ENCODE peak calls at places on chromosomes 7 and 10, in seven cellular contexts. K is brain microvascular endothelial cell, D is gastrocnemius medialis, H is prostate gland, B is GM12865, J is SJCRH30, N is GM23248. O is an unnamed sample.

GRCh38 chr10:11175823-11176243 is 158.2 kb downstream of the CELF2 start:
- DNase-seq in K (no peak), J (no peak), H (no peak), D (no peak), N (no peak), B (peak), O (no peak)

GRCh38 chr7:44075296-44076075 is 6.8 kb downstream of the POLM start:
- DNase-seq in N (no peak), D (peak), K (no peak), B (no peak), J (no peak), H (peak), O (no peak)

GRCh38 chr7:98265841-98266271 is 13.8 kb upstream of the TECPR1 start:
- DNase-seq in H (no peak), K (peak), J (no peak), D (no peak), B (no peak), N (peak), O (no peak)

GRCh38 chr7:50751136-50751535 is 31.6 kb downstream of the GRB10 start:
- DNase-seq in H (no peak), N (no peak), J (no peak), D (no peak), B (no peak), K (no peak), O (no peak)

GRCh38 chr7:143376396-143376795 is 4.7 kb upstream of the ZYX start:
- DNase-seq in H (no peak), N (no peak), K (no peak), D (no peak), B (no peak), J (no peak), O (no peak)

GRCh38 chr10:95531994-95532399 is 29.2 kb downstream of the SORBS1 start:
- DNase-seq in J (no peak), D (no peak), K (no peak), H (no peak), N (no peak), B (peak), O (no peak)

GRCh38 chr10:24951201-24952145 is 933 bp downstream of the PRTFDC1 start:
- DNase-seq in K (no peak), H (no peak), B (no peak), D (no peak), N (peak), J (no peak), O (peak)

GRCh38 chr10:35925511-35925910 is 283.4 kb upstream of the FZD8 start:
- DNase-seq in H (no peak), J (no peak), B (no peak), K (peak), N (peak), D (no peak), O (no peak)

GRCh38 chr7:83077328-83077727 is 85.4 kb downstream of the PCLO start:
- DNase-seq in N (no peak), B (no peak), H (no peak), D (no peak), J (no peak), K (peak), O (no peak)

GRCh38 chr7:133481676-133482075 is 228.8 kb downstream of the EXOC4 start:
- DNase-seq in N (peak), K (peak), J (no peak), D (no peak), B (no peak), H (no peak), O (peak)

GRCh38 chr7:100942038-100942774 is 7.1 kb upstream of the MUC3A start:
- DNase-seq in K (no peak), N (no peak), J (no peak), D (no peak), H (peak), B (no peak), O (no peak)
- H3K4me3 ChIP-seq in K (no peak), N (peak), J (no peak), D (no peak), H (no peak), B (no peak), O (no peak)

DNA sequence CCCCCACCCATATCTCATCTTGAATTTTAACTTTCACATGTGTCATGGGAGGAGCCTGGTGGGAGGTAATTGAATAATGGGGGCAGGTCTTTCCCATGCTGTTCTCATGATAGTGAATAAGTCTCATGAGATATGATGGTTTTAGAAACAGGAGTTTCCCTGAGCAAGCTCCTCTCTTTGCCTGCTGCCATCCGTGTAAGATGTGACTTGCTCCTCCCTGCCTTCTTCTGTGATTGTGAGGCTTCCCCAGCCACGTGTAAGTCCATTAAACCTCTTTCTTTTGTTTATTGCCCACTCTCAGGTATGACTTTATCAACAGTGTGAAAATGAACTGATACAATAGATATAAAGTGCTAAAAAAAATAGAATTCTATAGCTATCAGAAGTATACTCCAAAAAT is 168.8 kb downstream of the CXCL12 start:
- DNase-seq in N (no peak), J (no peak), B (no peak), K (no peak), D (no peak), H (no peak), O (no peak)
- H3K4me3 ChIP-seq in N (no peak), J (no peak), B (no peak), K (no peak), D (no peak), H (no peak), O (no peak)

GRCh38 chr10:69222157-69223027 is 2.3 kb downstream of the HKDC1 start:
- DNase-seq in B (peak), N (peak), J (peak), D (no peak), H (peak), K (peak), O (no peak)

GRCh38 chr10:69220510-69220909 is 378 bp downstream of the HKDC1 start:
- DNase-seq in N (no peak), B (no peak), D (no peak), J (no peak), K (no peak), H (no peak), O (no peak)

GRCh38 chr10:69218831-69219230 is 1.3 kb upstream of the HKDC1 start:
- DNase-seq in B (no peak), H (no peak), K (no peak), D (no peak), N (peak), J (no peak), O (no peak)

GRCh38 chr10:69217119-69217754 is 2.9 kb upstream of the HKDC1 start:
- DNase-seq in N (peak), K (peak), D (no peak), B (no peak), H (no peak), J (peak), O (no peak)

DNA sequence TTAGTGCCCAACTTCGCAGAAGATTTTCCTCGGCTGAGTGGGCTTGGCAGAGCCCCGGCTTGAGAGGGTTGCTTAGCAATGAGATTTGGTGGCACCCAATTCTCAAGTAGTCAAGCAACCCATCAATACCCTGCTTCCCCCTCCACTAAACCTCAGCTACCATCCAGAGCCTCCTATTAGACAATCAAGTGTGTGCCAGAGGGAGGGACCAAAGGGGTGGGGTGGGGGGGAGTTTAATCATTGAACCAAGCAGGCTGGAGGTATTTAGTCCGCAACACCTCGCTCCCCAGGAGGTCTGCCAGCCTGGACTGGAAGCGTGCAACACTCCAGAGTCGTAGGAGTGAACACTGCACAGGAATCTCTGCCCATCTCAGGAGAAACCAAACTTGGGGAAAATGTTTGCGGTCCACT is at the start of gene HKDC1:
- DNase-seq in K (no peak), N (no peak), B (no peak), H (no peak), J (no peak), D (no peak), O (no peak)
- H3K4me3 ChIP-seq in K (no peak), N (no peak), B (no peak), H (no peak), J (no peak), D (no peak), O (no peak)

GRCh38 chr7:151552352-151553028 is 32.8 kb upstream of the RHEB start:
- DNase-seq in B (no peak), D (peak), K (no peak), H (peak), N (no peak), J (no peak), O (peak)
- H3K4me3 ChIP-seq in B (no peak), D (no peak), K (no peak), H (no peak), N (no peak), J (no peak), O (no peak)

GRCh38 chr10:34721201-34721840 is 93.8 kb downstream of the PARD3 start:
- DNase-seq in J (peak), B (no peak), N (peak), K (peak), D (no peak), H (no peak), O (no peak)
- H3K4me3 ChIP-seq in J (no peak), B (no peak), N (peak), K (no peak), D (no peak), H (no peak), O (no peak)

GRCh38 chr7:73978681-73979563 is 49.1 kb upstream of the ELN start:
- DNase-seq in J (peak), D (peak), K (peak), B (peak), H (no peak), N (peak), O (peak)

GRCh38 chr7:73974101-73974947 is 53.6 kb upstream of the ELN start:
- DNase-seq in K (no peak), H (no peak), N (no peak), B (no peak), J (no peak), D (peak), O (no peak)

GRCh38 chr7:73977626-73978618 is 50.1 kb upstream of the ELN start:
- DNase-seq in D (no peak), H (no peak), B (no peak), N (peak), J (no peak), K (no peak), O (peak)

GRCh38 chr7:73974948-73975926 is 52.7 kb upstream of the ELN start:
- DNase-seq in J (no peak), N (no peak), D (no peak), B (no peak), H (no peak), K (no peak), O (no peak)

DNA sequence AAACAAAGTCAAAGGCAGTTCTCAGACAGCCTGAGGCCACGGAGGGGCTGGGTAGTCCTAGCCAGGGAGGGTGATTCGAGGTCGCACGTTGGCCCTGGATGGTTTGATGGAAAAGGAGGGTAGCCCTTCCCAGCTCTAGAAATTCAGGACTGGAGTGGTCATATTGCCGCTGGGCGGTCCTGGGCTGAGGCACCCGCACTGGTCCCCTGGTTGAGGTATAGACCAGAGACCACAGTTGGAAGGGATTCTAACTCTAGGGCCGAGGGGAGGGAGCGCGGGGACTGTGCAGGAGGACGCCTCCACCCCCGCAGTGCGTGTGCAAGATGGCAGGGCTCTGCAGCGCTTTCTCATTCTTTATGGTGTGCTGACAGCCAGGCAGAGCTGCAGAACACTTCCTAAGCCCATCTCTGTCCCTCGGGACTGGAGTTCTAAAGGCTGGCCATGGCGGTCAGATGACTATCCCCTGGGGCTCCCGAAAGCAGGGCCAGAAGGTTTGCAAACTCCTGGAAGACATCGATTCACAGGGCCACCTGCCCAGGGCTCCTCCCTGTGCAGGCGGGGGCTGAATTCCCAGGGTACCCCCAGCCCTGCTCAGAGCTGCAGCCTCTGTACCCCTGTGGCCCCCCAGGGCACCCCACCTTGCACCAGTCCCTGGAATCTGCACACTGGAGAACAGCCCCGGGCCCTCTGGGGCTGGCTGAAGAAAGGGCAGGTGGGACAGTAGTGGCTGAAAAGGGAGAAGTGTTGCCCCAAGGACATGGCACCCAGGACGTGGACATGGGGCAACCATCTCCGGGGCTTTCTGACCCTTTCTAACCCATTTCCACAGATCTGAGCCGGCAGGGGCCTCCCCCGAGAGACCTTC is 51.0 kb upstream of the ELN start:
- DNase-seq in H (no peak), B (no peak), K (no peak), N (peak), D (peak), J (peak), O (peak)
- H3K4me3 ChIP-seq in H (no peak), B (no peak), K (no peak), N (no peak), D (no peak), J (no peak), O (peak)

GRCh38 chr10:127735156-127735555 is 1.8 kb upstream of the FOXI2 start:
- DNase-seq in K (no peak), N (no peak), J (no peak), D (no peak), H (no peak), B (no peak), O (no peak)

GRCh38 chr10:127736915-127737562 is at the start of gene FOXI2:
- DNase-seq in H (no peak), N (no peak), J (no peak), K (no peak), D (no peak), B (no peak), O (no peak)

GRCh38 chr10:127736222-127736914 is 617 bp upstream of the FOXI2 start:
- DNase-seq in J (no peak), D (no peak), N (no peak), K (no peak), H (no peak), B (no peak), O (no peak)

GRCh38 chr10:127735723-127736221 is 1.2 kb upstream of the FOXI2 start:
- DNase-seq in J (no peak), D (no peak), N (no peak), K (no peak), H (no peak), B (no peak), O (no peak)

DNA sequence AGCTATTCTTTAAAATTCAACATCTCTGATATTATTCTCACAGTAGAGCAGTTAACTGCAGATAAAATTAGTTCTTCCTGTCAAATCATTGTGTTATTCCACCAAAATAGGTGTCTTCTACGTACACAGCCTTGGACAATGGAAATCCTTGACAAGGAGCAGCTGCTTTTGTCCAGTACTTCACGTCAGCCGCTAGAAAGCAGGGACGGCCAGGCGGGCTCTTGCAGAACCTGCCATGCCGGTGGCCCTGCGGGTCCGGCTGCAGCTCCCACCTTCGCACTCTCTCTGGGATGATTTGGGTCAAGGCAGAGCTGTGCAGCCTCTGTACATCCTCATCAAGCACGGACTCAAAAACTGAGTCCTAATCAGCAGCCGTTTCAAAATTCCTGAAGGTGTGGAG is 2.2 kb upstream of the FOXI2 start:
- DNase-seq in J (no peak), D (no peak), N (no peak), B (no peak), K (no peak), H (no peak), O (no peak)
- H3K4me3 ChIP-seq in J (no peak), D (no peak), N (no peak), B (no peak), K (no peak), H (no peak), O (no peak)

GRCh38 chr7:78178319-78178718 is 379.7 kb downstream of the PHTF2 start:
- DNase-seq in K (no peak), B (no peak), D (no peak), N (peak), J (no peak), H (no peak), O (no peak)

GRCh38 chr7:78173192-78173591 is 374.6 kb downstream of the PHTF2 start:
- DNase-seq in K (no peak), D (no peak), B (no peak), H (no peak), N (no peak), J (no peak), O (no peak)

GRCh38 chr7:78175330-78175729 is 376.8 kb downstream of the PHTF2 start:
- DNase-seq in K (no peak), N (no peak), J (no peak), B (no peak), H (no peak), D (no peak), O (no peak)

GRCh38 chr7:78176186-78176585 is 377.6 kb downstream of the PHTF2 start:
- DNase-seq in H (no peak), N (peak), J (no peak), B (no peak), K (no peak), D (peak), O (no peak)

DNA sequence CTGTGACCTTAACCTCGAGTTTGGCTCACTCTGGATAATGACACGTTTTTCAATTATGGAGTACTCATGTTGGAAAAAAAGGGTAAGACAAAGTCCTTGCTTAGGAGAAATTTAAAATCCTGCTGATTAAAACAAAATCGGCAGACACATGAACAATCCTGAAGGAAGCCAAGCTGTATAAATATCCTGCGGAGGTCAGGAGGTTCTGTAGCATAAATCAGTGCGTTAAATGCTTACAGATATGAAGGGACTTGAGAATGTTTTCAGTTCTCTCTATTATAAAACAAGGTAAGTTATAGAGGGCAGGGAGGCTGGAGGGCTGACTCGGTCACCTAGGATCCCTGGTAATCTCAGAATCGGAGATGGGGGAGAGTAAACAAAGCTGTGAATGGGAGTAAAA is 377.2 kb downstream of the PHTF2 start:
- DNase-seq in H (no peak), D (no peak), B (no peak), K (no peak), J (no peak), N (no peak), O (no peak)
- H3K4me3 ChIP-seq in H (no peak), D (no peak), B (no peak), K (no peak), J (no peak), N (no peak), O (no peak)

GRCh38 chr10:101002456-101002855 is 2.8 kb downstream of the LZTS2 start:
- DNase-seq in N (no peak), B (no peak), J (no peak), D (no peak), K (no peak), H (no peak), O (no peak)

GRCh38 chr10:101000602-101000991 is 989 bp downstream of the LZTS2 start:
- DNase-seq in N (peak), K (no peak), H (no peak), J (no peak), B (no peak), D (no peak), O (no peak)

GRCh38 chr10:100999742-101000601 is at the start of gene LZTS2:
- DNase-seq in K (no peak), B (no peak), H (peak), D (no peak), J (peak), N (peak), O (peak)

GRCh38 chr10:100998991-100999741 is 442 bp upstream of the LZTS2 start:
- DNase-seq in H (peak), K (peak), N (peak), D (peak), B (peak), J (peak), O (peak)

DNA sequence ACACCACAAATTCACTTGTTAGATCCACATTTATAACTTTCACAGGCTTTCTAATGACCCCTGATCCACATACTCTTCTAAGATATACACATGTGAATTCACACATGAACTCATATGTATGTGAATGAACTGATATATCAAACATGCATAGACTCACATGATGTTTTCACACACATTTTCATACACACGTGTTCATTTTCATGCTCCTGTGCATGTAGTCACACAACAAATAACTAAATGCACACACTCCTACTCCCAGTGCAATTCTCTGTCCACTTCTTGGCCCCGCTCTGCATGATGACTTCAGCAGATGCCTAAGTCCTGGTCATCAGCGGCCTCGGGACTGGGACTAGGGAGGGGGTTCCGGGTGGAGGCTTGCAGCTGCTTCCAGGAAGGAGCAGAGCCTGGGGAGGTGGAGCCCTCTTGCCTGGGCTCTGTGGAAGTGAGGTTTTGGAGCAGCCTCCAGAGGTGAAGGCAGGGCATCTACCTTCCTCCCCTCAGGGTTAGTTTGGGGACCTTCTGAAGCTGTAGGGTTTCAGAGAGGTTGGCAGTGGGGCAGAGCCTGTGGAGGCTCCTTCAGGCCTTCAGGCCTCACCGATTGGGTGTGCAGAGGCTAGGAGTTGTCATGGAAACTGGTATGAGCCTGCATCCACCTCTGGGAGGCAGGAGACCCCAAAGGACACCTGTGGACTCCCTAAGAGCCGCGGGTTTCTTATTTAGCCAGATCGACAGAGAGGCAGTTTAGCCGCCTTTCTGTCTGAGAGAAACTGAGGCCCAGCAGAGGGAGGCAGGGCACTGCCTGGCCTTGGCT is 1.8 kb downstream of the LZTS2 start:
- DNase-seq in D (peak), H (peak), B (no peak), J (peak), K (peak), N (peak), O (peak)
- H3K4me3 ChIP-seq in D (peak), H (peak), B (no peak), J (peak), K (peak), N (peak), O (peak)